ENCODE peak calls at places on chromosomes 3 and 15, in four cellular contexts. S, J, M and H are unnamed samples.

GRCh38 chr15:25177955-25178801 is 223.4 kb downstream of the SNRPN start:
- DNase-seq in S (no peak), J (peak; percentile 1), M (no peak), H (no peak)

GRCh38 chr3:111605016-111605415 is 9.9 kb upstream of the ZBED2 start:
- DNase-seq in S (no peak), J (no peak), M (no peak), H (no peak)

GRCh38 chr3:9955067-9955502 is 2.9 kb upstream of the PRRT3 start:
- DNase-seq in S (no peak), J (no peak), M (no peak), H (no peak)

GRCh38 chr3:53092942-53093341 is 37.3 kb downstream of the RFT1 start:
- DNase-seq in S (no peak), J (no peak), M (no peak), H (no peak)

GRCh38 chr15:51134416-51135199 is 39.9 kb upstream of the TNFAIP8L3 start:
- DNase-seq in S (no peak), J (no peak), M (no peak), H (no peak)

GRCh38 chr15:51093865-51094605 is 671 bp downstream of the TNFAIP8L3 start:
- DNase-seq in S (no peak), J (no peak), M (no peak), H (no peak)

GRCh38 chr3:145457825-145458552 is 703.0 kb downstream of the PLOD2 start:
- DNase-seq in S (no peak), J (no peak), M (no peak), H (no peak)

GRCh38 chr3:37751016-37751415 is 110.7 kb upstream of the CTDSPL start:
- DNase-seq in S (no peak), J (no peak), M (no peak), H (no peak)

GRCh38 chr3:183252108-183252782 is 808 bp upstream of the B3GNT5 start:
- DNase-seq in S (no peak), J (no peak), M (no peak), H (no peak)

GRCh38 chr3:146781606-146782005 is 176.5 kb upstream of the PLSCR5 start:
- DNase-seq in S (no peak), J (no peak), M (no peak), H (no peak)

GRCh38 chr15:31277335-31278055 is 49.1 kb upstream of the KLF13 start:
- DNase-seq in S (peak; percentile 1), J (no peak), M (no peak), H (no peak)

GRCh38 chr3:114880078-114880477 is 267.0 kb downstream of the ZBTB20 start:
- DNase-seq in S (no peak), J (no peak), M (peak; percentile 59), H (no peak)

GRCh38 chr3:164723396-164723795 is 354.9 kb downstream of the SI start:
- DNase-seq in S (peak; percentile 8), J (no peak), M (no peak), H (no peak)

DNA sequence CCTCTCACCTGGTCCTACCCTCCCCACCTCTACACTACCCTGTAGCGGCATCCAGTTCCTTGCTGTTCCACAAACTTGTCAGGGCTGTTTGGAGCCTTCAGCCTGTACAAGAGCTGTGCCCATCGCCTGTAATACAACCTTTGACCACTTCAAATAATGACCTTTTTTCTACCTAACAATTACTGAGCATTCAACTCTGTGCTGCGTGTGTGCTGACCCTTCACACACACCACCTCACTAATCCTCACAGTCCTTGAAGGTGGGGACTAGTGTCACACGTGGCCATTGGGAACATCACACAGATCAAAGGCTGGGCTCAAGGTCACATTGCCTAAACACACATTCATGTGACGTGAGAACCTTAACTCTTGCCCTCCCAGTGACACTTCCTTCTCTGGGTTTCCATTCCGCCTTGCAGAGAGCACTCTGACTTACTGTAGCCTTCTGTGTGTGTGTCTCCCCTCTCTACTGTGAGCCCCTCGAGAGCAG is 3.1 kb downstream of the C3orf20 start:
- DNase-seq in S (no peak), J (no peak), M (no peak), H (no peak)
- H3K4me3 ChIP-seq in S (no peak overlapping the region), J (no peak overlapping the region), M (no peak overlapping the region), H (no peak overlapping the region)

DNA sequence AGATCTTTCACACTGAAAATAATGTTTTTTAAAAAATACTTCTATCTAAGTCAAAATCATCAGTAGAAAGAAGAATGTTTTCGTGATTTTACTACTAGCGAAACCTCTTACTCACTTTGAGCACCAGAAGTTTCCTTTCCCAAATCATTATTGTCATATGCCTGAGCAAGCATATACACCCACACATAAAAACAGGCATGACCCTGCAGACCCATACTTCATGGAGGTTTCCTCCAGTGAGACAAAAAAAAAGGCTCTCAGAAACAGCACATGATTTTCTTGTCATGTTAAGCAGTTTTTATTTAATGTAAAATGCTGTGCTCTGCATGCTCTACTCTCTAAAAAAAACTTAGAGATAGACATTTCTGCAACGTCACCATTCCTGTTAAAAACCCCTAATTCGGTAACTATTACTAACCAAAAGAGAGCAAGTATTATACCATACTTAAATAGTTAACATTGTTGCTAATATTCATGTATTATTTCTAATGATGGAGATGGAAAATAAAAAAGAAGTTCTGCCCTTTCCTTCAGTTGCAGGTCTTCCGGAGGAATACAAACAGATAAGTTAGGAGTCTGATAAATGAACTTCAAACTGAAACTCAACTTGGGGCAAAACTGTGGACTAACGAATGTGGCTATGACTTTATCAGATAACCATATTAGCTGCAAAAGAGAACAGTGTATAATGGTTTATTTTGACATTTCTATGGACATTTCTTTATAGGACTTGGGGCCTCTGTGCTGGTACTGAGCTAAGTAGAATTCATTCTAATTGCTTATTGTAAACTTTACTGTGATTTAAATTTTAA is 15.9 kb downstream of the CD200R1 start:
- DNase-seq in S (no peak), J (no peak), M (no peak), H (no peak)
- H3K4me3 ChIP-seq in S (no peak overlapping the region), J (no peak overlapping the region), M (no peak overlapping the region), H (no peak overlapping the region)

GRCh38 chr3:171976526-171976925 is 62.9 kb upstream of the FNDC3B start:
- DNase-seq in S (no peak), J (no peak), M (no peak), H (no peak)
- H3K4me3 ChIP-seq in S (no peak overlapping the region), J (no peak overlapping the region), M (no peak overlapping the region), H (no peak overlapping the region)

DNA sequence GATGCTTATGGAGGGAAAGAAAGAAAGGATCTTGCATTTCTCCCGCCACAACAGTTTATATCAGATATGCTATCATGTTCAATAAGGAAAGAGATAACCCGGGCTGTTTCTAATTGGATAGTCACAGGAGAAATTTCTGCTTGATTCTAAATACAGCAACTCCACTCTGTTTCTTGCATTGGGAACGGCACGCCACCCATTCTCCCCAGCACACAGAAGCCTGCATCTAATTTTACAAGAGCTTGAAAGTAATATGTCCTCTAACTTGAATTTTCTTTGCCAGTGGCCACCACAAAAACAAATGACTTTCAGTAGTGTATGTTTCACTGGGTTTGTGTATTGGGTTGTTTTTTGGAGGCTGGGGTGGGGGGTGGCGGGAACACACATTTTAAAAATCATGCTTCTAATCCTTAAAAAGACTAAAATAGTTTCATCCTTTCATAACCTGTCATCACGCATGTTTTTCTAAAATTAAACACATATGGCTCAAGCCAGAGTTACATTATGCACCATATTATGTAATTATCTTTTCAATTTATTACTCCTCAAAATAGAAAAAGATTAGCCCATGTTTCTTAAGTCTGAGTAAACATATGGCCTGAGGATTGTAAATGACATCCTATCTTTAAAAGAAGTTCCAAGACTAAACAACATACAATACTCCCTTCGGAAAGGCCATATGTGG is 176.4 kb downstream of the FOXP1 start:
- DNase-seq in S (no peak), J (no peak), M (no peak), H (no peak)
- H3K4me3 ChIP-seq in S (no peak overlapping the region), J (no peak overlapping the region), M (no peak overlapping the region), H (no peak overlapping the region)

GRCh38 chr15:82570721-82571519 is 30.7 kb upstream of the RPS17 start:
- DNase-seq in S (no peak), J (no peak), M (no peak), H (no peak)
- H3K4me3 ChIP-seq in S (no peak overlapping the region), J (no peak overlapping the region), M (no peak overlapping the region), H (no peak overlapping the region)